ENCODE peak calls at places on chromosomes 13 and 19, in nine cellular contexts. K is H54; A is KG1; P is endothelial cell; V is activated naive CD4-positive, alpha-beta T cell treated with anti-CD3 and anti-CD28 coated beads, Interleukin-2, amount 50 U/mL, for 16 hours; W is stimulated activated CD8-positive, alpha-beta memory T cell treated with anti-CD3 and anti-CD28 coated beads, Interleukin-2, amount 100 ng/mL, for 48 hours; Y is brain microvascular endothelial cell; H is fibroblast of the aortic adventitia; X is neuronal stem cell. U is an unnamed sample.

GRCh38 chr13:34587586-34587985 is 354.5 kb upstream of the NBEA start:
- DNase-seq in V (no peak), X (no peak), W (no peak), H (no peak), A (no peak), P (no peak), K (no peak), Y (no peak), U (no peak)

GRCh38 chr13:100115693-100116254 is 26.9 kb downstream of the PCCA start:
- DNase-seq in Y (no peak), X (no peak), P (no peak), K (no peak), H (no peak), V (no peak), A (no peak), W (no peak), U (no peak)

GRCh38 chr19:55677572-55678028 is 2.6 kb downstream of the EPN1 start:
- DNase-seq in Y (no peak), P (peak; percentile 45), W (no peak), H (no peak), A (no peak), K (no peak), V (no peak), X (no peak), U (no peak)

GRCh38 chr13:67204731-67205130 is 25.4 kb downstream of the PCDH9 start:
- DNase-seq in X (no peak), P (no peak), Y (no peak), K (no peak), A (no peak), V (no peak), H (peak; percentile 8), W (no peak), U (no peak)

GRCh38 chr19:3055741-3056453 is 6.4 kb downstream of the TLE5 start:
- DNase-seq in K (no peak), W (no peak), A (no peak), P (no peak), V (no peak), H (no peak), X (no peak), Y (no peak), U (no peak)

GRCh38 chr13:75507027-75508001 is 25.3 kb upstream of the TBC1D4 start:
- DNase-seq in H (no peak), V (no peak), X (no peak), K (no peak), A (no peak), W (no peak), Y (no peak), P (no peak), U (no peak)

GRCh38 chr19:50203281-50204080 is at the start of gene MYH14:
- DNase-seq in A (no peak), X (peak; percentile 93), W (peak; percentile 4), H (no peak), Y (peak; percentile 4), K (no peak), V (peak; percentile 21), P (no peak), U (peak; percentile 43)

GRCh38 chr19:1270854-1271527 is 1.9 kb downstream of the CIRBP start:
- DNase-seq in P (no peak), K (no peak), W (no peak), Y (no peak), X (no peak), V (no peak), A (no peak), H (no peak), U (peak; percentile 59)

GRCh38 chr19:18091217-18091608 is 4.5 kb upstream of the IL12RB1 start:
- DNase-seq in K (no peak), V (peak; percentile 81), A (peak; percentile 28), Y (no peak), W (peak; percentile 74), H (no peak), X (no peak), P (no peak), U (peak; percentile 86)

GRCh38 chr13:95603887-95604533 is 40.5 kb downstream of the DZIP1 start:
- DNase-seq in W (no peak), K (peak; percentile 30), Y (peak; percentile 54), H (peak; percentile 21), X (no peak), A (no peak), P (no peak), V (no peak), U (no peak)

GRCh38 chr19:41376241-41376997 is at the start of gene TMEM91:
- DNase-seq in Y (peak; percentile 25), W (no peak), V (peak; percentile 18), X (no peak), P (peak; percentile 55), A (no peak), K (no peak), H (peak; percentile 26), U (peak; percentile 50)

GRCh38 chr13:54287062-54287764 is 1258.6 kb downstream of the OLFM4 start:
- DNase-seq in X (no peak), P (no peak), V (no peak), W (no peak), H (no peak), Y (no peak), K (no peak), A (no peak), U (no peak)

GRCh38 chr19:5691205-5691929 is 1.3 kb downstream of the RPL36 start:
- DNase-seq in Y (no peak), V (peak; percentile 74), W (peak; percentile 57), P (no peak), X (no peak), A (no peak), K (no peak), H (peak; percentile 78), U (peak; percentile 79)

GRCh38 chr13:56861472-56861871 is 279.2 kb upstream of the PRR20A start:
- DNase-seq in A (no peak), W (no peak), P (no peak), V (no peak), X (no peak), K (no peak), H (no peak), Y (no peak), U (no peak)

GRCh38 chr13:60351326-60351725 is 45.7 kb upstream of the TDRD3 start:
- DNase-seq in W (no peak), X (no peak), K (no peak), A (no peak), Y (peak; percentile 78), V (no peak), P (no peak), H (peak; percentile 63), U (no peak)

GRCh38 chr13:25469179-25469545 is 97.4 kb downstream of the ATP8A2 start:
- DNase-seq in X (no peak), W (no peak), P (no peak), Y (no peak), H (no peak), V (no peak), A (no peak), K (no peak), U (no peak)

GRCh38 chr13:113962386-113962785 is 11.5 kb downstream of the C13orf46 start:
- DNase-seq in A (no peak), Y (no peak), H (peak; percentile 22), X (no peak), V (no peak), P (no peak), K (no peak), W (no peak), U (no peak)

GRCh38 chr19:49327878-49328544 is 3.0 kb upstream of the SLC6A16 start:
- DNase-seq in X (no peak), V (peak; percentile 53), P (no peak), A (peak; percentile 24), K (no peak), W (no peak), H (peak; percentile 24), Y (peak; percentile 20), U (peak; percentile 50)

GRCh38 chr19:46660008-46660517 is 919 bp downstream of the DACT3 start:
- DNase-seq in P (no peak), Y (no peak), V (no peak), A (no peak), W (no peak), K (no peak), X (peak; percentile 61), H (peak; percentile 25), U (peak; percentile 39)

GRCh38 chr13:65679240-65679639 is 1550.9 kb downstream of the PCDH9 start:
- DNase-seq in W (no peak), P (no peak), V (no peak), Y (peak; percentile 69), A (no peak), K (no peak), X (no peak), H (peak; percentile 9), U (no peak)

GRCh38 chr19:30221176-30221575 is 151.0 kb upstream of the ZNF536 start:
- DNase-seq in V (no peak), H (no peak), W (no peak), Y (no peak), X (no peak), P (no peak), K (no peak), A (no peak), U (no peak)

GRCh38 chr13:24038405-24038804 is 122.1 kb upstream of the SPATA13 start:
- DNase-seq in X (no peak), V (no peak), A (no peak), K (no peak), H (no peak), W (peak; percentile 14), P (no peak), Y (peak; percentile 53), U (no peak)

GRCh38 chr19:40798997-40799557 is at the start of gene EGLN2:
- DNase-seq in X (no peak), A (no peak), W (no peak), K (peak; percentile 30), H (no peak), V (no peak), Y (no peak), P (no peak), U (no peak)

GRCh38 chr19:38649305-38650179 is 2.1 kb downstream of the ACTN4 start:
- DNase-seq in X (no peak), V (no peak), Y (no peak), A (no peak), K (no peak), W (no peak), H (peak; percentile 41), P (no peak), U (no peak)